ENCODE peak calls at places on chromosome 19, in six cellular contexts. K is upper lobe of right lung, A is T-helper 9 cell, L is DMS53, E is retina, R is erythroblast. Z is an unnamed sample.

GRCh38 chr19:15696654-15697194 is 23.8 kb downstream of the CYP4F12 start:
- DNase-seq in K (no peak), A (no peak), L (no peak), E (no peak), R (no peak), Z (no peak)

GRCh38 chr19:33752018-33752790 is 44.5 kb upstream of the KCTD15 start:
- DNase-seq in K (no peak), A (no peak), L (no peak), E (no peak), R (no peak), Z (no peak)

GRCh38 chr19:18308051-18308947 is 14.6 kb downstream of the LSM4 start:
- DNase-seq in K (no peak), A (no peak), L (no peak), E (no peak), R (no peak), Z (no peak)

GRCh38 chr19:45640849-45641273 is 1.7 kb upstream of the EML2 start:
- DNase-seq in K (peak), A (no peak), L (no peak), E (no peak), R (peak), Z (peak)

GRCh38 chr19:7865262-7865911 is 8.8 kb downstream of the PRR36 start:
- DNase-seq in K (no peak), A (no peak), L (no peak), E (no peak), R (no peak), Z (no peak)

GRCh38 chr19:43782689-43783231 is 2.0 kb upstream of the KCNN4 start:
- DNase-seq in K (no peak), A (no peak), L (peak), E (no peak), R (peak), Z (no peak)

GRCh38 chr19:45455707-45456499 is 11.9 kb upstream of the FOSB start:
- DNase-seq in K (peak), A (peak), L (peak), E (peak), R (peak), Z (peak)

GRCh38 chr19:41908724-41909464 is 19.4 kb downstream of the ERFL start:
- DNase-seq in K (no peak), A (no peak), L (no peak), E (no peak), R (no peak), Z (no peak)

GRCh38 chr19:5953680-5954213 is 24.2 kb downstream of the RANBP3 start:
- DNase-seq in K (no peak), A (no peak), L (peak), E (no peak), R (no peak), Z (peak)

GRCh38 chr19:29076161-29076560 is 136.8 kb downstream of the UQCRFS1 start:
- DNase-seq in K (no peak), A (no peak), L (no peak), E (no peak), R (no peak), Z (no peak)

GRCh38 chr19:18117364-18117691 is 19.8 kb downstream of the MAST3 start:
- DNase-seq in K (no peak), A (no peak), L (no peak), E (no peak), R (no peak), Z (no peak)

GRCh38 chr19:18785179-18786124 is 5.7 kb downstream of the COMP start:
- DNase-seq in K (peak), A (peak), L (peak), E (peak), R (peak), Z (peak)

GRCh38 chr19:32880607-32881006 is 11.0 kb upstream of the SLC7A9 start:
- DNase-seq in K (no peak), A (no peak), L (no peak), E (no peak), R (no peak), Z (no peak)

GRCh38 chr19:20640545-20640944 is 20.8 kb downstream of the ZNF626 start:
- DNase-seq in K (no peak), A (no peak), L (no peak), E (no peak), R (no peak), Z (no peak)

GRCh38 chr19:38412961-38413360 is 10.1 kb downstream of the FAM98C start:
- DNase-seq in K (no peak), A (no peak), L (no peak), E (no peak), R (no peak), Z (no peak)

GRCh38 chr19:4175669-4175931 is 6.8 kb downstream of the SIRT6 start:
- DNase-seq in K (no peak), A (no peak), L (no peak), E (no peak), R (no peak), Z (no peak)

GRCh38 chr19:12785431-12786011 is 5.8 kb upstream of the JUNB start:
- DNase-seq in K (peak), A (no peak), L (no peak), E (no peak), R (peak), Z (no peak)

GRCh38 chr19:41218615-41219507 is at the start of gene AXL:
- DNase-seq in K (peak), A (no peak), L (peak), E (peak), R (no peak), Z (no peak)

GRCh38 chr19:47569331-47569730 is 3.6 kb downstream of the ZNF541 start:
- DNase-seq in K (no peak), A (no peak), L (no peak), E (no peak), R (no peak), Z (no peak)

GRCh38 chr19:29506619-29506911 is 19.2 kb upstream of the VSTM2B start:
- DNase-seq in K (no peak), A (no peak), L (no peak), E (no peak), R (no peak), Z (no peak)

GRCh38 chr19:5903502-5904301 is at the start of gene NDUFA11:
- DNase-seq in K (peak), A (peak), L (peak), E (peak), R (peak), Z (peak)